ENCODE peak calls at places on chromosome 3, in eight cellular contexts. P, C, G, R, A, Y, J and W are unnamed samples.

GRCh38 chr3:63328386-63328785 is 50.3 kb downstream of the SYNPR start:
- DNase-seq in P (no peak), Y (no peak), A (no peak), R (no peak), C (no peak), J (no peak), G (no peak), W (no peak)

GRCh38 chr3:32428092-32429068 is 36.7 kb downstream of the CMTM7 start:
- DNase-seq in Y (no peak), P (peak; percentile 29), A (peak; percentile 43), J (no peak), G (no peak), C (no peak), R (no peak), W (no peak)

GRCh38 chr3:149653136-149653535 is 4.7 kb downstream of the WWTR1 start:
- DNase-seq in Y (no peak), G (no peak), R (no peak), P (no peak), C (no peak), J (no peak), A (no peak), W (no peak)

GRCh38 chr3:121627622-121628021 is 33.1 kb downstream of the HCLS1 start:
- DNase-seq in R (no peak), J (no peak), C (no peak), G (no peak), P (no peak), Y (no peak), A (no peak), W (no peak)

GRCh38 chr3:12759693-12760565 is 870 bp upstream of the TMEM40 start:
- DNase-seq in G (no peak), R (no peak), P (no peak), C (no peak), Y (no peak), A (no peak), J (no peak), W (no peak)

GRCh38 chr3:116445291-116445841 is at the start of gene LSAMP:
- DNase-seq in R (peak; percentile 13), A (peak; percentile 63), C (peak; percentile 16), G (no peak), J (no peak), Y (peak; percentile 42), P (no peak), W (no peak)

GRCh38 chr3:150495149-150495548 is 51.1 kb downstream of the SERP1 start:
- DNase-seq in P (no peak), C (no peak), G (no peak), J (no peak), R (no peak), Y (no peak), A (no peak), W (no peak)

GRCh38 chr3:195240939-195241338 is 30.0 kb downstream of the XXYLT1 start:
- DNase-seq in P (no peak), G (no peak), C (peak; percentile 31), R (no peak), Y (peak; percentile 25), A (peak; percentile 39), J (no peak), W (peak; percentile 12)

GRCh38 chr3:13708301-13708700 is 159.4 kb downstream of the FBLN2 start:
- DNase-seq in J (no peak), C (peak; percentile 5), P (no peak), Y (peak; percentile 7), A (no peak), G (no peak), R (no peak), W (no peak)

GRCh38 chr3:62241279-62241678 is 132.1 kb downstream of the FEZF2 start:
- DNase-seq in R (no peak), C (no peak), G (no peak), P (no peak), Y (no peak), J (no peak), A (no peak), W (no peak)

GRCh38 chr3:11716576-11717250 is 73.0 kb upstream of the VGLL4 start:
- DNase-seq in J (no peak), P (no peak), C (no peak), G (no peak), A (no peak), Y (no peak), R (no peak), W (no peak)

GRCh38 chr3:104750581-104750980 is 616.1 kb upstream of the ALCAM start:
- DNase-seq in J (no peak), A (no peak), C (no peak), R (no peak), Y (no peak), G (no peak), P (no peak), W (no peak)

GRCh38 chr3:61924991-61925390 is 363.6 kb downstream of the PTPRG start:
- DNase-seq in Y (no peak), G (no peak), R (no peak), A (no peak), J (no peak), C (no peak), P (no peak), W (no peak)

GRCh38 chr3:195892355-195893120 is 15.8 kb downstream of the TNK2 start:
- DNase-seq in J (peak; percentile 27), P (no peak), C (peak; percentile 68), A (no peak), Y (peak; percentile 64), G (peak; percentile 70), R (peak; percentile 38), W (no peak)

GRCh38 chr3:33074217-33075067 is 22.5 kb downstream of the GLB1 start:
- DNase-seq in J (peak; percentile 51), R (peak; percentile 48), G (peak; percentile 51), C (no peak), Y (peak; percentile 56), P (peak; percentile 52), A (peak; percentile 76), W (peak; percentile 78)

GRCh38 chr3:50194128-50194902 is 2.9 kb downstream of the GNAT1 start:
- DNase-seq in R (peak; percentile 74), C (peak; percentile 75), G (peak; percentile 70), J (peak; percentile 47), Y (peak; percentile 78), P (peak; percentile 77), A (peak; percentile 91), W (peak; percentile 79)

GRCh38 chr3:143122089-143122430 is 2.5 kb downstream of the CHST2 start:
- DNase-seq in G (no peak), J (no peak), Y (no peak), A (no peak), P (no peak), R (no peak), C (no peak), W (no peak)

GRCh38 chr3:38829404-38829803 is 13.4 kb upstream of the SCN10A start:
- DNase-seq in P (no peak), C (peak; percentile 16), Y (no peak), G (no peak), R (no peak), A (no peak), J (peak; percentile 8), W (no peak)

GRCh38 chr3:159627229-159627628 is 361.4 kb upstream of the IL12A start:
- DNase-seq in P (no peak), J (no peak), A (no peak), R (no peak), G (no peak), Y (no peak), C (no peak), W (no peak)

GRCh38 chr3:10162147-10162546 is 2.6 kb upstream of the IRAK2 start:
- DNase-seq in G (no peak), C (no peak), P (no peak), A (no peak), J (no peak), R (no peak), Y (no peak), W (no peak)

GRCh38 chr3:111152506-111152905 is 80.9 kb downstream of the NECTIN3 start:
- DNase-seq in A (no peak), G (no peak), R (no peak), Y (no peak), J (no peak), P (no peak), C (no peak), W (no peak)

DNA sequence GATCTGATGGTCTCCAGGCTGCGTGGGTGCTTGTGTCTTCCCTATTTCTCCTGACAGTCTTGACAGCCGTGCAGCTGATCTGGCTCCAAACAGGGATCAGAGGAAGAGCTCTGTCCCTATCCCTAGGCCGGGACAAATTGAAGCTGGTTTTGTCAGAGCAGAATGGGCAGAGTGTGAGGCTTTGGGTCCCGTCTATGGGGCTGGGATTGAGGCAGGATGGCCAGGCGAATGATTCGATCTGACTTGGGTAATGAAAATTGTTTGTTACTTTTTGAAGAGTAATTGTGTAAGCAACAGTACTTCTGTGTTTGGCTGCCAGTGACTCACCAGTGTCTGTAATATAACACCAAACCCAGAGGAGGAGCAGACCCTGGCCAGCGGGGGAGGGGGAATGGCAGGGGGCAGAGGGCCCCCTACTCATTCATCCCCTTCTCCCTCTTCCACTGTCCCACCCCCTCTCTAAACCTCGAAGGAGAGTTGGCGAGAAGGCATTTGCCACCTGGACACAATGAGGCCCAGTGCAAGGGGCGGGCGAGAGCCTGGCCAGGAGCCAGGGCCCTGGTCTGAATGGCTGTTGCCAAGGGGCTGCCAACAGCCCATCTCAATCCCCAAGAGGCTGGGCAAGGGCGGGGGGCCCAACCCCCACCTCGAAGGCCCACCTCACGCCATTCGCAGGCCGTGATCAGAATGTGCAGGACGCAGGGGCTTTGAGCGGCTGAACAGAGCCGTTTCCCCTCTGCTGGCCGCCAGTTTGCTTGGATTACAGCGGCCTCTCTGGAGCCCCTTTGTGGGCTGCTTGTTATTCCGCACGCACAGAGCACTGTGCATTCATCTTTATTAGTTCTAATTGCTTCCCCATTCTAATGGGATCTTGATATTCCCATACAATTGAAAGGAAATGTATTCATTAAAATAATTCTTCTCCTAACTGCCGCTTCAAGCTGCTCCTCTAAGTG is 5.1 kb upstream of the MAGEF1 start:
- DNase-seq in Y (peak; percentile 58), J (peak; percentile 14), R (no peak), C (peak; percentile 59), A (peak; percentile 60), P (no peak), G (no peak), W (no peak)
- TF ChIP-seq CTCF in Y (no peak), J (no peak), R (no peak), C (peak; percentile 20), A (no peak), P (no peak), G (peak; percentile 12), W (no peak)

GRCh38 chr3:128632301-128632700 is 18.3 kb downstream of the RPN1 start:
- DNase-seq in J (no peak), P (no peak), C (no peak), G (no peak), R (no peak), Y (no peak), A (no peak), W (no peak)
- H3K36me3 ChIP-seq in J (no peaks in the 10 kb centered on the region), P (peaks cover 19% of the 10 kb centered on the region), C (no peaks in the 10 kb centered on the region), G (peaks cover 98% of the 10 kb centered on the region), R (peaks cover 35% of the 10 kb centered on the region), Y (no peaks in the 10 kb centered on the region), A (peaks cover 11% of the 10 kb centered on the region), W (no peaks in the 10 kb centered on the region)

DNA sequence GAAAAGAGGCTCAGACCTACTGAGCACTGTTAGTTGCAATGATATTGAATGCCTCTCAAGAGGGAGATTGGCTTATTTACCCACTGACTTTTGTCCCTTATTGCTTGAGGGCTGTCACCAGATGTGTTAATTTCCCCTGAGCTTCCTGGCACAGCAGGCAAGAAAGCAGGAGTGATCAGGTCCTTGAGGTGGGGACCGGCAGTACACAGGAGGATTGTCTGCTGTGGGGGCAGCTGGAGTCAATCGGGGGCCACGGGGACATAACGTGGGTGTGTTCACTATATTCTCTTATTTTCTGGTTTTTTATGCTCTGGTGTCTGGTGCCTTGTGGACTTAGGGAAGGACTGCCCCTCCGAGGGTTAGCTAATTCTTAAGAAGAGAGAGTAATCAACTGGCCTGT is 44.7 kb downstream of the GASK1A start:
- DNase-seq in P (no peak), G (no peak), J (no peak), R (no peak), C (no peak), A (no peak), Y (no peak), W (no peak)
- H3K4me1 ChIP-seq in P (peaks cover 69% of the 10 kb centered on the region), G (no peaks in the 10 kb centered on the region), J (peaks cover 2% of the 10 kb centered on the region), R (no peaks in the 10 kb centered on the region), C (no peaks in the 10 kb centered on the region), A (no peaks in the 10 kb centered on the region), Y (peaks cover 3% of the 10 kb centered on the region), W (peaks cover 8% of the 10 kb centered on the region)

GRCh38 chr3:113825090-113825489 is 13.5 kb upstream of the GRAMD1C start:
- DNase-seq in J (no peak), A (no peak), Y (no peak), P (no peak), G (no peak), C (no peak), R (no peak), W (peak; percentile 9)
- TF ChIP-seq CTCF in J (no peak), A (no peak), Y (no peak), P (no peak), G (no peak), C (no peak), R (no peak), W (peak; percentile 11)